ENCODE peak calls at places on chromosomes 3 and 15, in eight cellular contexts. Y is NAMALWA; W is CD8-positive, alpha-beta T cell; Q is amygdala; F is midbrain; J is iris pigment epithelial cell; B is Daoy; G is fibroblast of pulmonary artery. O is an unnamed sample.

GRCh38 chr15:93566777-93567176 is 477.8 kb upstream of the RGMA start:
- DNase-seq in Q (no peak), B (peak; percentile 86), Y (no peak), G (no peak), F (no peak), J (no peak), W (no peak), O (no peak)

GRCh38 chr3:112640864-112641751 is at the start of gene CCDC80:
- DNase-seq in G (peak; percentile 96), Y (peak; percentile 25), J (peak; percentile 95), B (peak; percentile 89), W (no peak), F (no peak), Q (no peak), O (no peak)

GRCh38 chr3:98577178-98577895 is 16.1 kb downstream of the CPOX start:
- DNase-seq in J (peak; percentile 73), Q (no peak), F (no peak), W (no peak), B (peak; percentile 47), G (peak; percentile 13), Y (no peak), O (no peak)

GRCh38 chr3:1087066-1087555 is 5.7 kb upstream of the CNTN6 start:
- DNase-seq in W (no peak), B (peak; percentile 1), Q (no peak), F (peak; percentile 37), Y (no peak), J (peak; percentile 77), G (peak; percentile 86), O (no peak)

GRCh38 chr15:42691308-42691707 is 45.6 kb downstream of the CDAN1 start:
- DNase-seq in J (no peak), W (no peak), B (no peak), G (no peak), Q (no peak), Y (no peak), F (no peak), O (no peak)

GRCh38 chr3:46119709-46120498 is 88.2 kb downstream of the CCR1 start:
- DNase-seq in F (no peak), W (no peak), Y (no peak), J (no peak), G (no peak), B (no peak), Q (no peak), O (no peak)

GRCh38 chr15:85473455-85473854 is 93.1 kb downstream of the AKAP13 start:
- DNase-seq in F (no peak), J (peak; percentile 83), B (peak; percentile 15), Q (no peak), G (peak; percentile 50), Y (peak; percentile 63), W (no peak), O (peak; percentile 64)

GRCh38 chr15:63203451-63204090 is 14.2 kb downstream of the RAB8B start:
- DNase-seq in J (peak; percentile 61), W (peak; percentile 60), B (peak; percentile 50), Y (no peak), Q (no peak), G (no peak), F (no peak), O (no peak)

GRCh38 chr3:159263750-159264561 is 462.1 kb downstream of the MFSD1 start:
- DNase-seq in J (peak; percentile 62), G (peak; percentile 69), F (peak; percentile 58), Y (peak; percentile 67), Q (no peak), B (peak; percentile 41), W (no peak), O (peak; percentile 48)

GRCh38 chr3:13379191-13379830 is 40.8 kb downstream of the NUP210 start:
- DNase-seq in J (peak; percentile 71), G (peak; percentile 58), W (no peak), Q (peak; percentile 15), B (peak; percentile 70), Y (no peak), F (no peak), O (no peak)

GRCh38 chr3:30199096-30199734 is 407.2 kb upstream of the TGFBR2 start:
- DNase-seq in G (peak; percentile 79), F (peak; percentile 73), Q (peak; percentile 11), W (peak; percentile 75), J (peak; percentile 56), Y (peak; percentile 72), B (peak; percentile 45), O (peak; percentile 32)

O was measured in NCI-H2227 treated with DMSO at 0.1 percent for 48 hours.